ENCODE peak calls at places on chromosomes 7 and 10, in nine cellular contexts. F, V, X, P, D, Z, I, L and C are unnamed samples.

GRCh38 chr7:117395743-117396142 is 31.6 kb downstream of the ASZ1 start:
- DNase-seq in F (no peak), V (no peak), X (no peak), P (no peak), D (no peak), Z (no peak), I (no peak), L (no peak), C (no peak)

GRCh38 chr7:157080111-157080730 is 58.5 kb upstream of the UBE3C start:
- DNase-seq in F (no peak), V (peak), X (peak), P (no peak), D (no peak), Z (no peak), I (no peak), L (peak), C (no peak)

GRCh38 chr10:14022954-14023353 is 307.8 kb downstream of the FRMD4A start:
- DNase-seq in F (no peak), V (peak), X (no peak), P (no peak), D (no peak), Z (no peak), I (no peak), L (no peak), C (no peak)

GRCh38 chr7:94941844-94942632 is 34.6 kb downstream of the PPP1R9A start:
- DNase-seq in F (no peak), V (no peak), X (no peak), P (no peak), D (no peak), Z (no peak), I (no peak), L (no peak), C (no peak)

GRCh38 chr10:18437486-18437885 is 213.9 kb downstream of the NSUN6 start:
- DNase-seq in F (no peak), V (peak), X (peak), P (no peak), D (no peak), Z (no peak), I (no peak), L (no peak), C (no peak)

GRCh38 chr10:93288679-93289634 is 193.2 kb downstream of the MYOF start:
- DNase-seq in F (peak), V (peak), X (peak), P (peak), D (peak), Z (peak), I (peak), L (no peak), C (peak)

GRCh38 chr7:133295484-133295883 is 42.6 kb downstream of the EXOC4 start:
- DNase-seq in F (no peak), V (no peak), X (no peak), P (no peak), D (no peak), Z (no peak), I (no peak), L (no peak), C (no peak)

GRCh38 chr7:18555120-18555519 is 59.6 kb downstream of the HDAC9 start:
- DNase-seq in F (peak), V (no peak), X (peak), P (no peak), D (no peak), Z (no peak), I (no peak), L (no peak), C (no peak)

GRCh38 chr7:145212050-145212449 is 376.2 kb upstream of the TPK1 start:
- DNase-seq in F (no peak), V (peak), X (peak), P (no peak), D (no peak), Z (no peak), I (no peak), L (no peak), C (no peak)

GRCh38 chr10:43863859-43864591 is 215.3 kb upstream of the ZNF32 start:
- DNase-seq in F (peak), V (peak), X (peak), P (no peak), D (no peak), Z (peak), I (peak), L (no peak), C (peak)

DNA sequence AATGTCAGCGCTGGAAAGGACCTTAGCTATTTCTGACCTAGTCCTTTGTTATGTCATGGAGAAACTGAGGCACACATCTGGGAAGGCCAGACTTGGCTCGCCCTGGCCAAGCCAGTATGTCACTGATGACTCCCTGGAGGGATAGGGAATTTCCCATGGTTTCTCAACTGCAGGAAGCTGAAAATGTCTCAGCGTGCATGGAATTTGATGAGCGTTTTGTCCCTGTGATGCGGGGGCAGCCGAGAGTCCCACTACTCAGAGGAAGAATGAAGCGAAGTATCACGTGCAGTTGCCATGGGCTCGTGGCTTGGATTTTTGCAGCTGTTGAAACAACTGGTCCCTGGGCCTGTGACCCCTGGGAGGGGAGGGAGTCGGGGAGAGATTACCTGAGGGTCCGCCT is 44.8 kb downstream of the CLIP2 start:
- DNase-seq in F (peak), V (peak), X (peak), P (no peak), D (no peak), Z (no peak), I (no peak), L (no peak), C (no peak)
- TF ChIP-seq CTCF in F (no peak), V (no peak), X (no peak), P (no peak), D (no peak), Z (no peak), I (no peak), L (no peak), C (no peak)

GRCh38 chr10:7832060-7832459 is 13.8 kb downstream of the TAF3 start:
- DNase-seq in F (no peak), V (no peak), X (no peak), P (no peak), D (no peak), Z (no peak), I (no peak), L (no peak), C (no peak)

GRCh38 chr10:7829289-7829834 is 11.1 kb downstream of the TAF3 start:
- DNase-seq in F (no peak), V (no peak), X (no peak), P (no peak), D (no peak), Z (no peak), I (no peak), L (no peak), C (no peak)

GRCh38 chr10:7824251-7824650 is 5.9 kb downstream of the TAF3 start:
- DNase-seq in F (no peak), V (no peak), X (no peak), P (no peak), D (no peak), Z (no peak), I (no peak), L (no peak), C (no peak)

GRCh38 chr10:7826971-7827370 is 8.7 kb downstream of the TAF3 start:
- DNase-seq in F (peak), V (peak), X (peak), P (peak), D (no peak), Z (no peak), I (no peak), L (no peak), C (no peak)
- TF ChIP-seq CTCF in F (peak), V (peak), X (peak), P (no peak), D (no peak), Z (no peak), I (no peak), L (no peak), C (no peak)

DNA sequence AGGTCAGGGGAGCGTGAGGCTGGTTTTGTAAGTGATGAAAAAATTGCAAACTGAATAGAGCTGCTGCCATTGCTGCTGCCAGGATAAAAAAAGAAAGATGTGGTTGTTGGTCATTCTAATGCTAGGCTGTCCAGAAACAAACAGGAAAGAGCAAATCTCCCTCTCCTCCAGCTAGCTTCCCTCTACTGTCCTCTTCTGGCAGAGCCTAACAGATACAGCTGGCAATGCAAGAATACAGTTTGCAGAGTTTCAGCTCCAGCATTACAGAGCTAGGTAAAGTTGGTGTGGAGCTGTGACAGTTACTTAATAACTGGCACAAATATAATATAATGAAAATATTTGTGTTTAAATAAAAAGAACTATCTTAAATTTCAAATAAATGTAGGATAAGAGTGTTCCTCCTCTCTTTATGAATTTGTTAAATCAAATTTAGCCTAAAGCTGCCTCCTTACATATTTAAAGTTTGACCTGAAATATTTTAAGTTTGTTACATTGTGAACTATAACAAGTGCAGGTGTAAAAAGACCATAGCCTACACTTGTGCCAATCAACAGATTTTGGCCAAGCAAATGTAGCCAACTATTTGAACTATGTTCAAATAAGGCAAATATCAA is 407.7 kb downstream of the SH2D4B start:
- DNase-seq in F (no peak), V (no peak), X (no peak), P (peak), D (peak), Z (no peak), I (no peak), L (no peak), C (no peak)
- TF ChIP-seq CTCF in F (peak), V (no peak), X (no peak), P (peak), D (peak), Z (no peak), I (peak), L (peak), C (peak)

GRCh38 chr7:2604608-2605174 is 27.1 kb upstream of the TTYH3 start:
- DNase-seq in F (no peak), V (no peak), X (no peak), P (no peak), D (no peak), Z (no peak), I (no peak), L (no peak), C (no peak)

GRCh38 chr7:2601065-2601464 is 30.7 kb upstream of the TTYH3 start:
- DNase-seq in F (no peak), V (no peak), X (no peak), P (no peak), D (no peak), Z (no peak), I (no peak), L (no peak), C (no peak)

GRCh38 chr7:2603388-2603965 is 28.3 kb upstream of the TTYH3 start:
- DNase-seq in F (no peak), V (no peak), X (no peak), P (no peak), D (no peak), Z (no peak), I (no peak), L (peak), C (no peak)

GRCh38 chr7:2602736-2603387 is 28.9 kb upstream of the TTYH3 start:
- DNase-seq in F (no peak), V (no peak), X (no peak), P (no peak), D (no peak), Z (no peak), I (no peak), L (no peak), C (no peak)

GRCh38 chr7:2601907-2602735 is 29.7 kb upstream of the TTYH3 start:
- DNase-seq in F (no peak), V (no peak), X (no peak), P (peak), D (no peak), Z (no peak), I (no peak), L (no peak), C (no peak)
- TF ChIP-seq CTCF in F (no peak), V (no peak), X (no peak), P (no peak), D (no peak), Z (no peak), I (no peak), L (no peak), C (no peak)

DNA sequence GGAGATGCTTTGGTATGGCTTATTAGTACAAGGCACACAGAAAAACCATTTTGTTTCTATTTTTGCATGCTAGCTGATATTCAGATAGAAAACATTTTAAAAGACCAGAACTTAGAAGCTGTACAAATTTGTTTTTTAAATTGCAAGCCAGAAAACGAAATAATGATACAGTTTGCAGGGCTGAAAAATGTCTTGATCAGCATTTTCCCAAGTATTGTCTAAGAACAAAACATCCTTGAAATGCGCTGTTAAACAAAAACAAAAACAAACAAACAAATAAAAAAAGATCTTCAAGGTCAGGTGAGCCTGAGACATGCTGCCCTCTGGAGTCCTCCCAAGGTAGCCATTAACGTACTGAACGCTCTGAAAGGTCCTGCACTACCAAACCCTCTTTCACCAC is 98.3 kb downstream of the VIM start:
- DNase-seq in F (no peak), V (no peak), X (no peak), P (no peak), D (no peak), Z (no peak), I (no peak), L (no peak), C (no peak)
- TF ChIP-seq CTCF in F (no peak), V (no peak), X (no peak), P (no peak), D (no peak), Z (no peak), I (no peak), L (no peak), C (no peak)

GRCh38 chr7:123131140-123131539 is 68.6 kb downstream of the SLC13A1 start:
- DNase-seq in F (no peak), V (no peak), X (no peak), P (no peak), D (no peak), Z (no peak), I (no peak), L (no peak), C (no peak)
- TF ChIP-seq CTCF in F (peak), V (no peak), X (no peak), P (no peak), D (no peak), Z (no peak), I (no peak), L (no peak), C (no peak)

GRCh38 chr10:24289235-24289634 is 80.3 kb downstream of the KIAA1217 start:
- DNase-seq in F (no peak), V (no peak), X (no peak), P (no peak), D (no peak), Z (no peak), I (no peak), L (no peak), C (no peak)
- TF ChIP-seq CTCF in F (no peak), V (no peak), X (no peak), P (no peak), D (no peak), Z (no peak), I (no peak), L (no peak), C (no peak)

DNA sequence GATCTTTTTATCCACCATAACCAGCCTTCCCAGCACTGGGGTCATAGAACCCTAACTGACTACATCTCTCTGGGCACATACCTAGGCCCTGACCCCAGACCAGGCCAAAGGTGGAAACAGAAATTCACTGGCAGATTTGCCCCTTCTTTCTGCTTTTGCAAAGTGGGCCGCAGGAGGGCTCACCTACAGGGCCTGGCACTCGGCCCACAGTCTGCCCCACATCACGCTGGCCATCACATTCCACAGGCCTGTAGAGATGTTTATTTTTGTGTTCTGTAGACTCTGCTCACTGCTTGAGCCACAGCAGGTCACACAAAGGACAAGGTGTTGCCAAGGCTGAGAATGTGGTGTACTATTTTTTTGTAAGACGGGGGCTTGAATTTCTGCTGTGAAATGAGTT is 58.7 kb downstream of the SLC16A12 start:
- DNase-seq in F (peak), V (no peak), X (peak), P (no peak), D (no peak), Z (no peak), I (no peak), L (peak), C (peak)
- TF ChIP-seq CTCF in F (no peak), V (no peak), X (no peak), P (no peak), D (no peak), Z (no peak), I (no peak), L (no peak), C (no peak)

DNA sequence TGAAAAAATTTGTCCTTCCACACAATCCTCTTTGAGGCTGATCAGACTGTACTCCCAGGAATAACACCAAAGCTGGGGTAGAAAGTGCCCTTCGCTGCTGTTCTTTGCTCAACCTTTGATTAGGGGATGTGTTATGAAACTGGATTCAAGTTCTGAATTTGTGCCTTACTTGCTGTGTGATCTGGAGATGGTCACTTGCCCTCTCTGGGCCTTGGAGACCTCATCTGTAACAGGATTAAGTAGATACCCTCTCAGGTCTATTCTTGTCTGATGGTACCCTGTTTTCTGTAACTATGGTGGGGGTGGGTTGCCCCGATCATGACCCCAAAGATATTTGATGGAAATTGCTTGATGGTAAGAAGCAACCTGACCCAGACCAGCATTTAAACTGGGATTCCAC is 368.5 kb downstream of the PLXNA4 start:
- DNase-seq in F (no peak), V (no peak), X (no peak), P (no peak), D (no peak), Z (no peak), I (no peak), L (no peak), C (no peak)
- TF ChIP-seq CTCF in F (no peak), V (no peak), X (no peak), P (no peak), D (no peak), Z (no peak), I (no peak), L (no peak), C (no peak)